ENCODE peak calls at places on chromosomes 6 and 20, in six cellular contexts. L, V, Z, F, K and X are unnamed samples.

GRCh38 chr6:139699335-139699734 is 324.9 kb upstream of the CITED2 start:
- DNase-seq in L (no peak), V (no peak), Z (no peak), F (peak; percentile 55), K (no peak), X (no peak)

GRCh38 chr6:111565316-111566221 is 40.1 kb downstream of the TRAF3IP2 start:
- DNase-seq in L (peak; percentile 18), V (no peak), Z (no peak), F (no peak), K (no peak), X (peak; percentile 54)

GRCh38 chr20:44211177-44212039 is 837 bp upstream of the OSER1 start:
- DNase-seq in L (peak; percentile 29), V (no peak), Z (no peak), F (peak; percentile 28), K (no peak), X (no peak)

GRCh38 chr6:7156666-7157278 is 49.0 kb downstream of the RREB1 start:
- DNase-seq in L (no peak), V (no peak), Z (peak; percentile 71), F (no peak), K (no peak), X (no peak)

GRCh38 chr6:54222217-54222616 is 86.0 kb upstream of the TINAG start:
- DNase-seq in L (no peak), V (no peak), Z (no peak), F (no peak), K (no peak), X (no peak)

GRCh38 chr6:100549406-100550167 is 84.9 kb upstream of the SIM1 start:
- DNase-seq in L (no peak), V (no peak), Z (no peak), F (no peak), K (no peak), X (no peak)

GRCh38 chr6:2659882-2660281 is 90.8 kb downstream of the MYLK4 start:
- DNase-seq in L (no peak), V (no peak), Z (no peak), F (no peak), K (no peak), X (no peak)

GRCh38 chr6:154380733-154381132 is 24.1 kb upstream of the IPCEF1 start:
- DNase-seq in L (no peak), V (no peak), Z (no peak), F (no peak), K (no peak), X (no peak)

GRCh38 chr6:3837781-3838180 is 11.4 kb upstream of the FAM50B start:
- DNase-seq in L (no peak), V (no peak), Z (no peak), F (no peak), K (no peak), X (no peak)

GRCh38 chr20:10710995-10711775 is 37.4 kb upstream of the JAG1 start:
- DNase-seq in L (peak; percentile 48), V (no peak), Z (no peak), F (no peak), K (no peak), X (no peak)

GRCh38 chr6:89079611-89080213 is 839 bp upstream of the PNRC1 start:
- DNase-seq in L (no peak), V (no peak), Z (no peak), F (peak; percentile 47), K (no peak), X (peak; percentile 51)

GRCh38 chr20:1375515-1375914 is 17.3 kb downstream of the FKBP1A start:
- DNase-seq in L (no peak), V (no peak), Z (no peak), F (no peak), K (no peak), X (no peak)

GRCh38 chr6:20028143-20028542 is 184.1 kb downstream of the MBOAT1 start:
- DNase-seq in L (no peak), V (no peak), Z (no peak), F (no peak), K (peak; percentile 4), X (no peak)

GRCh38 chr20:53865905-53866786 is 204.2 kb downstream of the BCAS1 start:
- DNase-seq in L (peak; percentile 66), V (no peak), Z (no peak), F (peak; percentile 28), K (no peak), X (no peak)

GRCh38 chr6:3749991-3750323 is 1.6 kb downstream of the PXDC1 start:
- DNase-seq in L (peak; percentile 20), V (no peak), Z (no peak), F (peak; percentile 88), K (no peak), X (peak; percentile 40)

GRCh38 chr6:1255646-1256365 is 56.1 kb upstream of the FOXQ1 start:
- DNase-seq in L (no peak), V (no peak), Z (no peak), F (no peak), K (no peak), X (no peak)

GRCh38 chr20:63636752-63637633 is 10.1 kb upstream of the GMEB2 start:
- DNase-seq in L (no peak), V (no peak), Z (no peak), F (no peak), K (no peak), X (no peak)

GRCh38 chr6:112310439-112311154 is 36.5 kb upstream of the RFPL4B start:
- DNase-seq in L (no peak), V (no peak), Z (no peak), F (no peak), K (no peak), X (no peak)

GRCh38 chr6:10999994-11000393 is 44.1 kb downstream of the ELOVL2 start:
- DNase-seq in L (no peak), V (no peak), Z (no peak), F (no peak), K (no peak), X (no peak)

GRCh38 chr6:13164316-13164715 is 164.0 kb downstream of the TBC1D7 start:
- DNase-seq in L (no peak), V (no peak), Z (no peak), F (no peak), K (no peak), X (no peak)

DNA sequence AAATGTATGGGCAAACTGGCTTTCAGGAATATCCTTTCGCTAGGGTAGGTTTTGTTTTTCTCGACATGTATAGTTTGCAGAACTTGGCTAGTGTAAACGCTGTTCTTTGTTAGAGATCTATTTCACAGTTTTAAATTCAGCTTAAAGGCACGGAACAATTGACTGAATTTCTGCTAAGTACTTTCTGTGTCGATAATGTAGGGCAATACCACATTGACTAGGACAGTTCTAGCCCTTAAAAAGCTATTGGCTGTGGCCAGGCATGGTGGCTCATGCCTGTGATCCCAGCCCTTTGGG is 92.8 kb downstream of the CEP57L1 start:
- DNase-seq in L (no peak), V (no peak), Z (no peak), F (no peak), K (no peak), X (no peak)
- TF ChIP-seq CTCF in L (no peak), V (no peak), Z (no peak), F (no peak), K (no peak), X (no peak)

GRCh38 chr20:17840423-17840822 is 128.2 kb downstream of the SNX5 start:
- DNase-seq in L (no peak), V (no peak), Z (no peak), F (no peak), K (no peak), X (no peak)
- TF ChIP-seq CTCF in L (no peak), V (no peak), Z (no peak), F (no peak), K (no peak), X (no peak)

DNA sequence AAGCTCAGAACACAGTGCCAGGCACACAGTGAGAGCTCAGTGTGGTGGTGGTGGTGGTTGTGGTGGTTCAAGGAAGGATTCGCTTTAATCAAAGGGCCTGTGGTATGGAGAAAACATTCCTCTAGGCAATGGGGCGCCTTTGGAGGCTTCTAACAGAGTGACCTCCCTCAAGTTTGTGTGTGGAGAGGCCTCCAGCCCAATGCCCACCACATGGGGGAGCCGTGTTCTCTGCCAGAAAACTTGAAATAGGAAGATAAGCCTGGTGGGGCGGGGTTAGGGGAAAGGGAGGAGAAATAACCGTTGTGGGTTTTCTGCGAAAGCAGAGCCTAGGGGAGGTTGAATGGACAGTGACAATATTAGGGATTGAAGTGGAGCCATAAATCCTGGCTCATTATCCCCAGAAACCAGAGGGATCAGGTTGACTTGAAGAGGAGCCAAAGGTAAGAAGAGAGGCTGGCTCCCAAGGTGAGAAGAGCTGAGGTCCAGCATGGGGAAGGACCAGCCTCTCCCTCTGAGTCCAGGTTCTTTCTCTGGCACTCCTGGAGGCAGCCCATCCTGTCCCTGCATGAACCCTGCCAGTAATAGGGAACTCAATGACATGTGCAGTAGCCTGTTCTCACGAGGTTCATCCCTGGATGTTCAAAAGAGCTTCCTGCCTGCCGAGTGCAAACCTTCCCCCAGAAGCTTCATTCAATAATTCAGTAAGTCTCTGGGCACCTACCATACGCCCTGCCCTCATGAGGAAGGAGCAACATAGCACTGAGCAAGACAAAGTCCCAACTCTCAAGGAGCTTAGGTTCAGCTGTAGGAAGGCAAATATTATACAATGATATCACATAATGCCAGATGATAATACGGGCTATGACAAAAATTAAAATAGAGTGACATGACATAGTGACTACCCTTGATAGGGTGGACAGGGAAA is 51.4 kb downstream of the TGM2 start:
- DNase-seq in L (peak; percentile 86), V (no peak), Z (no peak), F (no peak), K (peak; percentile 27), X (no peak)
- TF ChIP-seq CTCF in L (peak; percentile 58), V (no peak), Z (peak; percentile 54), F (no peak), K (peak; percentile 48), X (no peak)

DNA sequence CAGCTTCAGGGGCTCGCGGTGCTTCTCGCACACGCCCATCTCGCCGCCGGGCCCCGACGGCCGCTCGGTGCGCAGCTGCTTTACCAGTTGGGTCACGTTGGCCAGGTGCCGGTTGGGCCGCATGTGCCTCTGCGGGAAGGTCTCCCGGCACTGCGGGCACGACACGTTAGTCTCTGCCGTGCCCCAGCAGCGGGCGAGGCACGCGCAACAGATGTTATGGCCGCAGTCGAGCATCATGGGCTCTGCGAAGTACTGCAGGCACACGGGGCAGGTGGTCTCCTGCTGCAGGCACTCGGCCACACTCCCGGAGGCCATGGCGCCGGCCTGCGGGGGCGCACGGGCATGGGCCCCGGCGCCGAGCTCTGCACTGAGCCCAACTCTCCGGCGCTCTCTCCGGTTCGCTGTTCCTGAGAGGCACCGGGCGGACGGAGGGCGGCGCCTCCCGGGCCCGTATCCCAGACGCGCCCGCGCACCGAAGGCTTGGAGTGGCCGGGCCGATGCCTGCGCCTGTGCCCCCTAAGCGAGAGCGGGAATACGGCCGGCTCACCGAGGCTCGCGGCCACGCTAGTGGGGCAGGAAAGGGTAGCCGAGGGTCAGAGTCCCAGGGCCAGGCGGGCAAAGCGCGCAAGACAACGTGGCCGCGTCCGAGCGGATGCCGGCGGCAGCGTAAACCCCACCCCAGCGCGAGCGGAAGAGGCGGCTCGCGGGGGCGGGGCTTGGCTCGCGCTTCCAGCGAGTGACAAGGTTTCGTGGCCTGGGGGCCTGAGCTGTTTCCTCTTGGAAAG is at the start of gene TRIM27:
- DNase-seq in L (peak; percentile 95), V (peak; percentile 76), Z (no peak), F (peak; percentile 87), K (peak; percentile 57), X (peak; percentile 93)
- TF ChIP-seq CTCF in L (no peak), V (no peak), Z (no peak), F (no peak), K (no peak), X (no peak)